ENCODE peak calls at places on chromosomes 2 and 18, in eight cellular contexts. G is T-helper 9 cell; V is OCI-LY7; T is activated T-cell treated with anti-CD3 and anti-CD28 coated beads, Interleukin-2, amount 50 U/mL, for 24 hours; U is effector memory CD8-positive, alpha-beta T cell; D is aorta; O is naive thymus-derived CD8-positive, alpha-beta T cell; S is DMS153. Q is an unnamed sample.

GRCh38 chr2:148255929-148256328 is 235.0 kb downstream of the MBD5 start:
- DNase-seq in G (no peak), V (no peak), T (no peak), U (no peak), D (no peak), O (no peak), S (no peak), Q (no peak)

GRCh38 chr2:180021850-180022249 is 14.8 kb upstream of the CWC22 start:
- DNase-seq in G (no peak), V (no peak), T (no peak), U (no peak), D (no peak), O (no peak), S (no peak), Q (no peak)

GRCh38 chr18:46369323-46369722 is 265.1 kb downstream of the HAUS1 start:
- DNase-seq in G (no peak), V (no peak), T (no peak), U (no peak), D (no peak), O (no peak), S (no peak), Q (no peak)

GRCh38 chr2:181430406-181431199 is 26.6 kb upstream of the ITGA4 start:
- DNase-seq in G (no peak), V (peak), T (no peak), U (peak), D (no peak), O (peak), S (no peak), Q (peak)

GRCh38 chr2:64905338-64906024 is 83.7 kb upstream of the SLC1A4 start:
- DNase-seq in G (no peak), V (peak), T (no peak), U (no peak), D (no peak), O (no peak), S (no peak), Q (no peak)

GRCh38 chr2:225276207-225276606 is 123.3 kb upstream of the NYAP2 start:
- DNase-seq in G (no peak), V (peak), T (no peak), U (no peak), D (no peak), O (no peak), S (no peak), Q (no peak)

GRCh38 chr2:65487404-65487803 is 55.0 kb upstream of the SPRED2 start:
- DNase-seq in G (no peak), V (no peak), T (no peak), U (no peak), D (no peak), O (no peak), S (no peak), Q (no peak)

GRCh38 chr2:223545830-223546229 is 56.3 kb downstream of the SCG2 start:
- DNase-seq in G (no peak), V (no peak), T (no peak), U (no peak), D (no peak), O (no peak), S (no peak), Q (no peak)

GRCh38 chr18:36441872-36442271 is 144.4 kb downstream of the FHOD3 start:
- DNase-seq in G (no peak), V (no peak), T (no peak), U (no peak), D (no peak), O (no peak), S (no peak), Q (no peak)

GRCh38 chr2:2648094-2648493 is 317.0 kb upstream of the MYT1L start:
- DNase-seq in G (no peak), V (no peak), T (peak), U (no peak), D (no peak), O (no peak), S (no peak), Q (no peak)

GRCh38 chr2:41568648-41569047 is 479.2 kb upstream of the PKDCC start:
- DNase-seq in G (no peak), V (no peak), T (no peak), U (no peak), D (no peak), O (no peak), S (no peak), Q (no peak)

GRCh38 chr2:55567298-55567697 is 47.8 kb downstream of the CFAP36 start:
- DNase-seq in G (no peak), V (no peak), T (no peak), U (no peak), D (no peak), O (no peak), S (no peak), Q (no peak)

GRCh38 chr2:239781461-239781860 is 243.7 kb downstream of the NDUFA10 start:
- DNase-seq in G (no peak), V (no peak), T (no peak), U (no peak), D (peak), O (no peak), S (no peak), Q (no peak)

GRCh38 chr2:227780981-227781630 is 32.5 kb upstream of the CCL20 start:
- DNase-seq in G (no peak), V (no peak), T (no peak), U (no peak), D (no peak), O (no peak), S (no peak), Q (no peak)

GRCh38 chr2:80938463-80938862 is 633.9 kb upstream of the LRRTM1 start:
- DNase-seq in G (no peak), V (no peak), T (no peak), U (no peak), D (no peak), O (no peak), S (no peak), Q (no peak)

GRCh38 chr2:29420484-29420883 is 305.3 kb downstream of the CLIP4 start:
- DNase-seq in G (no peak), V (no peak), T (no peak), U (no peak), D (no peak), O (no peak), S (no peak), Q (no peak)

GRCh38 chr18:34801769-34802168 is 91.7 kb downstream of the DTNA start:
- DNase-seq in G (no peak), V (no peak), T (no peak), U (no peak), D (no peak), O (no peak), S (no peak), Q (no peak)

GRCh38 chr18:6660334-6660733 is 69.2 kb upstream of the ARHGAP28 start:
- DNase-seq in G (no peak), V (no peak), T (no peak), U (no peak), D (no peak), O (no peak), S (no peak), Q (no peak)

GRCh38 chr2:176561706-176562105 is 292.5 kb downstream of the MTX2 start:
- DNase-seq in G (no peak), V (no peak), T (no peak), U (no peak), D (no peak), O (no peak), S (no peak), Q (no peak)

GRCh38 chr18:8139127-8139591 is 470.1 kb upstream of the RAB12 start:
- DNase-seq in G (no peak), V (no peak), T (no peak), U (no peak), D (no peak), O (no peak), S (no peak), Q (no peak)

GRCh38 chr2:66553370-66553769 is 118.4 kb downstream of the MEIS1 start:
- DNase-seq in G (no peak), V (no peak), T (no peak), U (no peak), D (peak), O (no peak), S (peak), Q (no peak)

GRCh38 chr2:160206436-160206835 is 6.4 kb upstream of the ITGB6 start:
- DNase-seq in G (no peak), V (no peak), T (no peak), U (no peak), D (no peak), O (no peak), S (no peak), Q (no peak)

GRCh38 chr2:239302083-239302807 is 98.6 kb downstream of the HDAC4 start:
- DNase-seq in G (no peak), V (no peak), T (no peak), U (no peak), D (peak), O (no peak), S (no peak), Q (no peak)

GRCh38 chr2:34912084-34912483 is 1313.0 kb upstream of the FAM98A start:
- DNase-seq in G (no peak), V (no peak), T (no peak), U (no peak), D (no peak), O (no peak), S (no peak), Q (no peak)

GRCh38 chr2:66305714-66306113 is 129.2 kb upstream of the MEIS1 start:
- DNase-seq in G (no peak), V (no peak), T (no peak), U (no peak), D (peak), O (no peak), S (peak), Q (no peak)